ENCODE peak calls at places on chromosome 13, in seven cellular contexts. X is ACHN, O is BE2C, L is choroid plexus epithelial cell, G is T-helper 2 cell, F is activated gamma-delta T cell, U is A549. D is an unnamed sample.

GRCh38 chr13:96958286-96958891 is 35.9 kb downstream of the OXGR1 start:
- DNase-seq in X (peak; percentile 38), O (peak; percentile 40), L (peak; percentile 61), G (no peak), F (no peak), U (peak; percentile 31), D (no peak)

GRCh38 chr13:46086421-46086922 is 18.4 kb downstream of the CPB2 start:
- DNase-seq in X (no peak), O (no peak), L (no peak), G (no peak), F (no peak), U (peak; percentile 11), D (no peak)

GRCh38 chr13:20446900-20447299 is 78.8 kb downstream of the CRYL1 start:
- DNase-seq in X (no peak), O (no peak), L (no peak), G (no peak), F (no peak), U (no peak), D (no peak)

GRCh38 chr13:80012281-80012680 is 328.6 kb downstream of the SPRY2 start:
- DNase-seq in X (peak; percentile 52), O (peak; percentile 46), L (no peak), G (no peak), F (no peak), U (no peak), D (no peak)

GRCh38 chr13:66723606-66724005 is 506.5 kb downstream of the PCDH9 start:
- DNase-seq in X (no peak), O (no peak), L (no peak), G (no peak), F (no peak), U (no peak), D (no peak)

GRCh38 chr13:100521912-100522490 is 66.6 kb downstream of the GGACT start:
- DNase-seq in X (no peak), O (no peak), L (no peak), G (no peak), F (no peak), U (no peak), D (no peak)

GRCh38 chr13:59547950-59548349 is 615.8 kb downstream of the DIAPH3 start:
- DNase-seq in X (no peak), O (no peak), L (no peak), G (no peak), F (no peak), U (no peak), D (no peak)

GRCh38 chr13:47696677-47697076 is 304.4 kb downstream of the SUCLA2 start:
- DNase-seq in X (no peak), O (peak; percentile 7), L (no peak), G (no peak), F (no peak), U (no peak), D (no peak)

GRCh38 chr13:29359181-29359580 is 236.3 kb downstream of the SLC7A1 start:
- DNase-seq in X (no peak), O (no peak), L (no peak), G (no peak), F (no peak), U (no peak), D (no peak)

GRCh38 chr13:27481766-27482165 is 31.4 kb upstream of the MTIF3 start:
- DNase-seq in X (peak; percentile 39), O (peak; percentile 74), L (peak; percentile 63), G (no peak), F (no peak), U (peak; percentile 51), D (no peak)

GRCh38 chr13:72514141-72514540 is 213.3 kb downstream of the MZT1 start:
- DNase-seq in X (no peak), O (no peak), L (peak; percentile 69), G (no peak), F (no peak), U (no peak), D (no peak)

GRCh38 chr13:40458283-40459031 is 208.0 kb downstream of the FOXO1 start:
- DNase-seq in X (no peak), O (no peak), L (no peak), G (no peak), F (no peak), U (no peak), D (no peak)